ENCODE peak calls at places on chromosomes 3 and 15, in nine cellular contexts. One of them, this sample, is unnamed.
A peak's percentile ranks its signal among the peaks of the same experiment; 100 is the strongest.

GRCh38 chr3:51961607-51962569 is 5.4 kb downstream of the PCBP4 start:
- DNase-seq in Calu3: no peak
- DNase-seq in T-helper 9 cell: no peak
- DNase-seq in retinal pigment epithelial cell: peak; percentile 84
- DNase-seq in stimulated activated CD4-positive, alpha-beta T cell treated with anti-CD3 and anti-CD28 coated beads, TNF-alpha, amount 100 ng/mL, for 1 hour: no peak
- DNase-seq in kidney: no peak
- DNase-seq in NCI-H1436: no peak
- DNase-seq in NCI-H2029: no peak
- DNase-seq in CD8-positive, alpha-beta memory T cell: no peak
- DNase-seq in this sample: no peak

GRCh38 chr3:12986521-12986920 is 86.7 kb downstream of the IQSEC1 start:
- DNase-seq in Calu3: no peak
- DNase-seq in T-helper 9 cell: no peak
- DNase-seq in retinal pigment epithelial cell: no peak
- DNase-seq in stimulated activated CD4-positive, alpha-beta T cell treated with anti-CD3 and anti-CD28 coated beads, TNF-alpha, amount 100 ng/mL, for 1 hour: no peak
- DNase-seq in kidney: no peak
- DNase-seq in NCI-H1436: no peak
- DNase-seq in NCI-H2029: no peak
- DNase-seq in CD8-positive, alpha-beta memory T cell: no peak
- DNase-seq in this sample: no peak

GRCh38 chr3:96813134-96813819 is 1.1 kb upstream of the EPHA6 start:
- DNase-seq in Calu3: peak; percentile 88
- DNase-seq in T-helper 9 cell: no peak
- DNase-seq in retinal pigment epithelial cell: peak; percentile 48
- DNase-seq in stimulated activated CD4-positive, alpha-beta T cell treated with anti-CD3 and anti-CD28 coated beads, TNF-alpha, amount 100 ng/mL, for 1 hour: no peak
- DNase-seq in kidney: peak; percentile 88
- DNase-seq in NCI-H1436: peak; percentile 51
- DNase-seq in NCI-H2029: peak; percentile 72
- DNase-seq in CD8-positive, alpha-beta memory T cell: no peak
- DNase-seq in this sample: peak; percentile 69

GRCh38 chr3:132432639-132433038 is 15.3 kb downstream of the DNAJC13 start:
- DNase-seq in Calu3: peak; percentile 55
- DNase-seq in T-helper 9 cell: no peak
- DNase-seq in retinal pigment epithelial cell: peak; percentile 70
- DNase-seq in stimulated activated CD4-positive, alpha-beta T cell treated with anti-CD3 and anti-CD28 coated beads, TNF-alpha, amount 100 ng/mL, for 1 hour: no peak
- DNase-seq in kidney: no peak
- DNase-seq in NCI-H1436: no peak
- DNase-seq in NCI-H2029: no peak
- DNase-seq in CD8-positive, alpha-beta memory T cell: no peak
- DNase-seq in this sample: no peak

GRCh38 chr15:47974724-47975123 is 146.1 kb upstream of the SLC24A5 start:
- DNase-seq in Calu3: no peak
- DNase-seq in T-helper 9 cell: no peak
- DNase-seq in retinal pigment epithelial cell: no peak
- DNase-seq in stimulated activated CD4-positive, alpha-beta T cell treated with anti-CD3 and anti-CD28 coated beads, TNF-alpha, amount 100 ng/mL, for 1 hour: no peak
- DNase-seq in kidney: no peak
- DNase-seq in NCI-H1436: no peak
- DNase-seq in NCI-H2029: no peak
- DNase-seq in CD8-positive, alpha-beta memory T cell: no peak
- DNase-seq in this sample: no peak

GRCh38 chr3:25689226-25689625 is 24.5 kb upstream of the TOP2B start:
- DNase-seq in Calu3: no peak
- DNase-seq in T-helper 9 cell: no peak
- DNase-seq in retinal pigment epithelial cell: no peak
- DNase-seq in stimulated activated CD4-positive, alpha-beta T cell treated with anti-CD3 and anti-CD28 coated beads, TNF-alpha, amount 100 ng/mL, for 1 hour: no peak
- DNase-seq in kidney: no peak
- DNase-seq in NCI-H1436: no peak
- DNase-seq in NCI-H2029: no peak
- DNase-seq in CD8-positive, alpha-beta memory T cell: no peak
- DNase-seq in this sample: no peak

GRCh38 chr15:41429003-41429890 is 12.4 kb downstream of the RTF1 start:
- DNase-seq in Calu3: no peak
- DNase-seq in T-helper 9 cell: no peak
- DNase-seq in retinal pigment epithelial cell: no peak
- DNase-seq in stimulated activated CD4-positive, alpha-beta T cell treated with anti-CD3 and anti-CD28 coated beads, TNF-alpha, amount 100 ng/mL, for 1 hour: no peak
- DNase-seq in kidney: no peak
- DNase-seq in NCI-H1436: no peak
- DNase-seq in NCI-H2029: no peak
- DNase-seq in CD8-positive, alpha-beta memory T cell: no peak
- DNase-seq in this sample: no peak

GRCh38 chr15:24394303-24394702 is 281.3 kb upstream of the NPAP1 start:
- DNase-seq in Calu3: no peak
- DNase-seq in T-helper 9 cell: no peak
- DNase-seq in retinal pigment epithelial cell: no peak
- DNase-seq in stimulated activated CD4-positive, alpha-beta T cell treated with anti-CD3 and anti-CD28 coated beads, TNF-alpha, amount 100 ng/mL, for 1 hour: no peak
- DNase-seq in kidney: no peak
- DNase-seq in NCI-H1436: no peak
- DNase-seq in NCI-H2029: no peak
- DNase-seq in CD8-positive, alpha-beta memory T cell: no peak
- DNase-seq in this sample: no peak

GRCh38 chr3:16743276-16743675 is 138.1 kb upstream of the DAZL start:
- DNase-seq in Calu3: no peak
- DNase-seq in T-helper 9 cell: no peak
- DNase-seq in retinal pigment epithelial cell: no peak
- DNase-seq in stimulated activated CD4-positive, alpha-beta T cell treated with anti-CD3 and anti-CD28 coated beads, TNF-alpha, amount 100 ng/mL, for 1 hour: no peak
- DNase-seq in kidney: no peak
- DNase-seq in NCI-H1436: no peak
- DNase-seq in NCI-H2029: no peak
- DNase-seq in CD8-positive, alpha-beta memory T cell: no peak
- DNase-seq in this sample: no peak

GRCh38 chr3:72245183-72245811 is 460.3 kb upstream of the PROK2 start:
- DNase-seq in Calu3: no peak
- DNase-seq in T-helper 9 cell: no peak
- DNase-seq in retinal pigment epithelial cell: no peak
- DNase-seq in stimulated activated CD4-positive, alpha-beta T cell treated with anti-CD3 and anti-CD28 coated beads, TNF-alpha, amount 100 ng/mL, for 1 hour: no peak
- DNase-seq in kidney: peak; percentile 87
- DNase-seq in NCI-H1436: no peak
- DNase-seq in NCI-H2029: no peak
- DNase-seq in CD8-positive, alpha-beta memory T cell: no peak
- DNase-seq in this sample: no peak

GRCh38 chr3:119145500-119146167 is at the start of gene TEX55:
- DNase-seq in Calu3: peak; percentile 35
- DNase-seq in T-helper 9 cell: no peak
- DNase-seq in retinal pigment epithelial cell: peak; percentile 4
- DNase-seq in stimulated activated CD4-positive, alpha-beta T cell treated with anti-CD3 and anti-CD28 coated beads, TNF-alpha, amount 100 ng/mL, for 1 hour: no peak
- DNase-seq in kidney: no peak
- DNase-seq in NCI-H1436: peak; percentile 57
- DNase-seq in NCI-H2029: peak; percentile 84
- DNase-seq in CD8-positive, alpha-beta memory T cell: no peak
- DNase-seq in this sample: no peak

GRCh38 chr3:126706631-126707030 is 2.6 kb downstream of the CHCHD6 start:
- DNase-seq in Calu3: no peak
- DNase-seq in T-helper 9 cell: no peak
- DNase-seq in retinal pigment epithelial cell: no peak
- DNase-seq in stimulated activated CD4-positive, alpha-beta T cell treated with anti-CD3 and anti-CD28 coated beads, TNF-alpha, amount 100 ng/mL, for 1 hour: no peak
- DNase-seq in kidney: no peak
- DNase-seq in NCI-H1436: no peak
- DNase-seq in NCI-H2029: no peak
- DNase-seq in CD8-positive, alpha-beta memory T cell: no peak
- DNase-seq in this sample: no peak

This sample was measured in NCI-H526 treated with DMSO at 0.1 percent for 48 hours.